ENCODE peak calls at places on chromosomes 1 and 21, in four cellular contexts. E, U, S and M are unnamed samples.

GRCh38 chr1:218656301-218657037 is 311.3 kb downstream of the TGFB2 start:
- DNase-seq in E (peak; percentile 48), U (no peak), S (no peak), M (no peak)

GRCh38 chr21:44948426-44949120 is 8.7 kb downstream of the SLX9 start:
- DNase-seq in U (no peak), S (no peak), E (no peak), M (no peak)

GRCh38 chr1:158098256-158098655 is 82.4 kb upstream of the CD1D start:
- DNase-seq in E (no peak), S (no peak), U (peak; percentile 92), M (no peak)

GRCh38 chr1:115933625-115934024 is 42.7 kb upstream of the SLC22A15 start:
- DNase-seq in E (no peak), S (no peak), U (no peak), M (no peak)

GRCh38 chr1:147541672-147542548 is 609 bp downstream of the BCL9 start:
- DNase-seq in E (peak; percentile 54), S (peak; percentile 43), U (peak; percentile 36), M (peak; percentile 67)

GRCh38 chr1:209620484-209620879 is 31.7 kb downstream of the LAMB3 start:
- DNase-seq in E (no peak), U (peak; percentile 23), S (no peak), M (peak; percentile 35)

GRCh38 chr1:66399888-66400529 is 133.9 kb upstream of the SGIP1 start:
- DNase-seq in E (no peak), U (no peak), S (no peak), M (no peak)

GRCh38 chr1:201288765-201289164 is 5.5 kb downstream of the PKP1 start:
- DNase-seq in E (no peak), U (no peak), S (no peak), M (no peak)

GRCh38 chr1:54456921-54457529 is 50.8 kb upstream of the SSBP3 start:
- DNase-seq in E (no peak), U (no peak), S (no peak), M (no peak)

GRCh38 chr1:201563406-201563780 is 24.5 kb downstream of the NAV1 start:
- DNase-seq in S (no peak), U (no peak), E (no peak), M (no peak)

GRCh38 chr1:91311672-91312071 is 93.0 kb downstream of the HFM1 start:
- DNase-seq in E (no peak), U (no peak), S (no peak), M (no peak)

GRCh38 chr1:151720974-151721787 is at the start of gene RIIAD1:
- DNase-seq in E (no peak), S (no peak), U (peak; percentile 30), M (peak; percentile 44)

GRCh38 chr21:26077523-26077922 is 93.0 kb downstream of the APP start:
- DNase-seq in U (no peak), E (no peak), S (no peak), M (peak; percentile 58)

GRCh38 chr1:14655386-14655785 is 56.9 kb downstream of the KAZN start:
- DNase-seq in S (no peak), U (no peak), E (no peak), M (no peak)

GRCh38 chr1:173997796-173998195 is 24.4 kb downstream of the RC3H1 start:
- DNase-seq in S (no peak), U (no peak), E (peak; percentile 51), M (no peak)

GRCh38 chr1:184461321-184461720 is 74.5 kb downstream of the C1orf21 start:
- DNase-seq in E (no peak), U (no peak), S (no peak), M (no peak)
- H3K36me3 ChIP-seq in E (no peaks in the 10 kb centered on the region), U (no peaks in the 10 kb centered on the region), S (no peaks in the 10 kb centered on the region), M (no peaks in the 10 kb centered on the region)

DNA sequence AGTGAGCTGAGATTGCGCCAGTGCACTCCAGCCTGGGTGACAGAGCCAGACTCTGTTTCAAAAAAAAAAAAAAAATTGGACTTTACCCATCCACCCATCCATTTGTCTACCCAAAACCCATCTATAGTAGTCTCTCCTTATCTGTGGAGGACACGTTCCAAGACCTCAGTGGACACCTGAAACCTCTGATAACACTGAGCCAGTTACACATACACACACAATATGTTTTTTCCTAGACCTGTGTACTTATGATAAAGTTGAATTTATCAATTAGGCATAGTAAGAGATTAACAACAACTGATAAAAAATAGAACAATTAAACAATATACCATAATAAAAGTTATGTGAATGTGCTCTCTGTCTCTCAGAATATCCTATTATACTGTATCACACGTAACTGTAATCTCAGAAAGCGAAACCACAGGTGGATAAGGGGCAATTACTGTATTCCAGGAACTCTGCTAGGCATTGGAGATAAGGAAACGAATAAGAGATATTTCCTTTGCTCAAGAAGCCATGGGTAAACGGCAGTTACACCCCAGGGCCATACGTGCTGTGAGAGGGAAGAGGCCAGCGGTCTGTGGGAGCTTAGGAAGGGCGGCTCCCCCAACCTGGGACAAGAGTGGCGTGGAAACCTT is 84.2 kb upstream of the DISP3 start:
- DNase-seq in E (no peak), U (peak; percentile 88), S (no peak), M (no peak)
- H3K4me3 ChIP-seq in E (no peak overlapping the region), U (no peak overlapping the region), S (no peak overlapping the region), M (no peak overlapping the region)

DNA sequence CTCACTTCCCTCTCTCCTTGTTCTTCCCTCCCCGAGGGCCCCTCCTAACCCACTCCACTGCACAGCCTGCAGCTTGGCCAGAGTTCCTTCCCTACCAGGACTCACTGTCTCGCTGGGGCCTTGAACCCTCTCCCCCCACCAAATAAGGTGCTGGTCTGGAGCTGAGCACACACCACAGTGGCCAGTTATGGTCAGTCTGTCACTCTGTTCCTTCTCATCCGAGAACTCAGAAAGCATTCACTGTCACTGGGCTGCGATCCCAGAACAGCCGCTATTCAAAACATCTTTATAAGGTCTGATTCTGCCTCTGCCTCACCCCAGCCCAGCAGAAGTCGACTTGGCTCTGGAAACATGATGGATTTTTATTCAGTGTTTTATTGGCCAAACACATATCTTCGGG is 19.8 kb upstream of the LBR start:
- DNase-seq in S (no peak), E (no peak), U (no peak), M (peak; percentile 65)
- H3K27me3 ChIP-seq in S (no peaks in the 10 kb centered on the region), E (peaks cover 20% of the 10 kb centered on the region), U (no peaks in the 10 kb centered on the region), M (no peaks in the 10 kb centered on the region)

GRCh38 chr21:41835711-41836154 is 43.4 kb downstream of the PRDM15 start:
- DNase-seq in E (no peak), U (no peak), S (no peak), M (no peak)

GRCh38 chr21:41833138-41834115 is 45.7 kb downstream of the PRDM15 start:
- DNase-seq in E (no peak), S (no peak), U (no peak), M (no peak)

GRCh38 chr21:41834926-41835663 is 44.0 kb downstream of the PRDM15 start:
- DNase-seq in U (no peak), E (no peak), S (no peak), M (no peak)

GRCh38 chr21:41832230-41833137 is 46.7 kb downstream of the PRDM15 start:
- DNase-seq in E (no peak), S (no peak), U (peak; percentile 50), M (no peak)

GRCh38 chr21:41834252-41834925 is 44.8 kb downstream of the PRDM15 start:
- DNase-seq in E (no peak), S (no peak), U (no peak), M (no peak)
- H3K36me3 ChIP-seq in E (peaks cover 4% of the 10 kb centered on the region), S (peaks cover 6% of the 10 kb centered on the region), U (peaks cover 21% of the 10 kb centered on the region), M (no peaks in the 10 kb centered on the region)

GRCh38 chr1:11283148-11283547 is 10.2 kb downstream of the UBIAD1 start:
- DNase-seq in U (no peak), E (no peak), S (no peak), M (no peak)

GRCh38 chr1:11279152-11279551 is 6.2 kb downstream of the UBIAD1 start:
- DNase-seq in E (no peak), U (no peak), S (no peak), M (no peak)

GRCh38 chr1:11280719-11281376 is 7.8 kb downstream of the UBIAD1 start:
- DNase-seq in U (no peak), E (no peak), S (no peak), M (no peak)

GRCh38 chr1:11279630-11280029 is 6.6 kb downstream of the UBIAD1 start:
- DNase-seq in U (no peak), E (no peak), S (no peak), M (no peak)

GRCh38 chr1:11281518-11282331 is 8.7 kb downstream of the UBIAD1 start:
- DNase-seq in U (no peak), E (peak; percentile 92), S (no peak), M (peak; percentile 95)
- H3K4me3 ChIP-seq in U (no peak overlapping the region), E (no peak overlapping the region), S (no peak overlapping the region), M (no peak overlapping the region)

GRCh38 chr1:40392206-40392605 is 18.7 kb downstream of the SMAP2 start:
- DNase-seq in U (no peak), E (peak; percentile 69), S (no peak), M (peak; percentile 80)
- H3K27me3 ChIP-seq in U (no peaks in the 10 kb centered on the region), E (no peaks in the 10 kb centered on the region), S (no peaks in the 10 kb centered on the region), M (no peaks in the 10 kb centered on the region)